ENCODE peak calls at places on chromosomes 6 and 20, in five cellular contexts. S, X, M, B and I are unnamed samples.
A peak's percentile ranks its signal among the peaks of the same experiment; 100 is the strongest.

GRCh38 chr6:29376003-29376402 is 912 bp upstream of the OR12D3 start:
- DNase-seq in B (no peak), S (no peak), X (no peak), M (no peak), I (no peak)

GRCh38 chr6:29847871-29848630 is 20.4 kb downstream of the HLA-G start:
- DNase-seq in M (peak; percentile 68), X (peak; percentile 53), S (peak; percentile 63), B (peak; percentile 86), I (peak; percentile 16)

GRCh38 chr20:11920083-11920482 is 2.4 kb downstream of the BTBD3 start:
- DNase-seq in X (no peak), S (no peak), B (no peak), M (no peak), I (no peak)

GRCh38 chr20:5222919-5223634 is 93.7 kb downstream of the PROKR2 start:
- DNase-seq in S (peak; percentile 62), X (peak; percentile 57), M (peak; percentile 71), B (peak; percentile 71), I (peak; percentile 38)

GRCh38 chr6:142318714-142319113 is 16.9 kb downstream of the ADGRG6 start:
- DNase-seq in S (no peak), B (no peak), M (no peak), X (no peak), I (no peak)

GRCh38 chr20:19260412-19261090 is 48.1 kb downstream of the SLC24A3 start:
- DNase-seq in B (no peak), X (no peak), S (no peak), M (no peak), I (no peak)

GRCh38 chr20:54068966-54069365 is 1.4 kb downstream of the BCAS1 start:
- DNase-seq in M (no peak), X (no peak), S (no peak), B (no peak), I (no peak)

GRCh38 chr6:4133941-4134838 is 1.2 kb downstream of the ECI2 start:
- DNase-seq in M (peak; percentile 9), X (no peak), B (peak; percentile 42), S (no peak), I (no peak)

GRCh38 chr6:11218077-11218392 is 14.4 kb downstream of the NEDD9 start:
- DNase-seq in S (no peak), M (no peak), B (no peak), X (no peak), I (no peak)

GRCh38 chr6:28252507-28252975 is 472 bp upstream of the ZKSCAN4 start:
- DNase-seq in M (no peak), B (peak; percentile 4), S (no peak), X (no peak), I (no peak)

GRCh38 chr20:51767867-51768758 is at the start of gene ATP9A:
- DNase-seq in M (peak; percentile 41), S (no peak), B (peak; percentile 7), X (peak; percentile 37), I (no peak)

GRCh38 chr20:40949346-40949745 is 79.3 kb upstream of the TOP1 start:
- DNase-seq in B (no peak), X (no peak), S (no peak), M (no peak), I (no peak)

GRCh38 chr20:9447182-9447581 is 67.2 kb upstream of the LAMP5 start:
- DNase-seq in B (no peak), S (no peak), X (no peak), M (no peak), I (no peak)

GRCh38 chr20:34525709-34526416 is 9.6 kb downstream of the DYNLRB1 start:
- DNase-seq in M (peak; percentile 97), X (peak; percentile 65), B (no peak), S (peak; percentile 100), I (peak; percentile 85)

GRCh38 chr6:80227545-80227944 is 121.1 kb downstream of the BCKDHB start:
- DNase-seq in B (no peak), X (no peak), M (no peak), S (no peak), I (no peak)

GRCh38 chr6:109260126-109260525 is 122.1 kb downstream of the CD164 start:
- DNase-seq in B (no peak), S (no peak), X (no peak), M (no peak), I (no peak)

GRCh38 chr20:25372584-25373336 is 17.9 kb downstream of the ABHD12 start:
- DNase-seq in X (no peak), S (peak; percentile 79), B (peak; percentile 11), M (peak; percentile 50), I (peak; percentile 75)

GRCh38 chr20:10644458-10645204 is 29.2 kb downstream of the JAG1 start:
- DNase-seq in M (no peak), S (no peak), X (no peak), B (no peak), I (no peak)

GRCh38 chr20:5731753-5732366 is 18.3 kb upstream of the SHLD1 start:
- DNase-seq in M (peak; percentile 77), X (no peak), S (no peak), B (no peak), I (no peak)

GRCh38 chr6:93447874-93448273 is 28.5 kb upstream of the EPHA7 start:
- DNase-seq in M (no peak), S (no peak), B (no peak), X (no peak), I (no peak)

GRCh38 chr6:105806486-105806920 is 279.6 kb upstream of the PRDM1 start:
- DNase-seq in S (no peak), M (peak; percentile 15), B (no peak), X (no peak), I (no peak)

GRCh38 chr6:1001655-1002349 is 308.9 kb upstream of the EXOC2 start:
- DNase-seq in S (no peak), M (no peak), B (no peak), X (no peak), I (no peak)

GRCh38 chr20:20005381-20005780 is 11.8 kb upstream of the NAA20 start:
- DNase-seq in B (no peak), X (no peak), M (no peak), S (no peak), I (no peak)